ENCODE peak calls at places on chromosomes 4 and X, in six cellular contexts. One of them, this sample, is unnamed. For H3K9me3, the result is how much of the 10 kb centered on the place peaks cover.

GRCh38 chr4:80202190-80202711 is 4.9 kb downstream of the PRDM8 start:
- DNase-seq in neuronal stem cell: no peak
- DNase-seq in HCT116: no peak
- DNase-seq in Panc1: no peak
- DNase-seq in CD8-positive, alpha-beta T cell: peak
- DNase-seq in small intestine: peak
- DNase-seq in this sample: peak

GRCh38 chr4:188139671-188140070 is 430 bp downstream of the TRIML1 start:
- DNase-seq in neuronal stem cell: no peak
- DNase-seq in HCT116: no peak
- DNase-seq in Panc1: no peak
- DNase-seq in CD8-positive, alpha-beta T cell: no peak
- DNase-seq in small intestine: no peak
- DNase-seq in this sample: no peak

GRCh38 chr4:96260071-96260682 is 420.3 kb downstream of the PDHA2 start:
- DNase-seq in neuronal stem cell: no peak
- DNase-seq in HCT116: no peak
- DNase-seq in Panc1: no peak
- DNase-seq in CD8-positive, alpha-beta T cell: no peak
- DNase-seq in small intestine: no peak
- DNase-seq in this sample: no peak

GRCh38 chr4:27019766-27020165 is 159.1 kb downstream of the STIM2 start:
- DNase-seq in neuronal stem cell: no peak
- DNase-seq in HCT116: no peak
- DNase-seq in Panc1: no peak
- DNase-seq in CD8-positive, alpha-beta T cell: no peak
- DNase-seq in small intestine: no peak
- DNase-seq in this sample: no peak

GRCh38 chr4:138851626-138852443 is 163.7 kb upstream of the NOCT start:
- DNase-seq in neuronal stem cell: no peak
- DNase-seq in HCT116: no peak
- DNase-seq in Panc1: no peak
- DNase-seq in CD8-positive, alpha-beta T cell: no peak
- DNase-seq in small intestine: no peak
- DNase-seq in this sample: no peak

GRCh38 chr4:2789351-2789750 is 3.5 kb upstream of the SH3BP2 start:
- DNase-seq in neuronal stem cell: no peak
- DNase-seq in HCT116: no peak
- DNase-seq in Panc1: no peak
- DNase-seq in CD8-positive, alpha-beta T cell: no peak
- DNase-seq in small intestine: no peak
- DNase-seq in this sample: no peak

GRCh38 chr4:172683016-172683415 is 485.6 kb upstream of the GALNT7 start:
- DNase-seq in neuronal stem cell: no peak
- DNase-seq in HCT116: no peak
- DNase-seq in Panc1: no peak
- DNase-seq in CD8-positive, alpha-beta T cell: no peak
- DNase-seq in small intestine: no peak
- DNase-seq in this sample: no peak

GRCh38 chr4:155371432-155372043 is 5.2 kb downstream of the MAP9 start:
- DNase-seq in neuronal stem cell: no peak
- DNase-seq in HCT116: peak
- DNase-seq in Panc1: no peak
- DNase-seq in CD8-positive, alpha-beta T cell: no peak
- DNase-seq in small intestine: no peak
- DNase-seq in this sample: no peak

GRCh38 chr4:40909363-40909876 is 159.7 kb downstream of the NSUN7 start:
- DNase-seq in neuronal stem cell: no peak
- DNase-seq in HCT116: peak
- DNase-seq in Panc1: peak
- DNase-seq in CD8-positive, alpha-beta T cell: no peak
- DNase-seq in small intestine: no peak
- DNase-seq in this sample: no peak

GRCh38 chr4:164876680-164877324 is at the start of gene APELA:
- DNase-seq in neuronal stem cell: no peak
- DNase-seq in HCT116: no peak
- DNase-seq in Panc1: no peak
- DNase-seq in CD8-positive, alpha-beta T cell: no peak
- DNase-seq in small intestine: peak
- DNase-seq in this sample: no peak
- H3K4me3 ChIP-seq in neuronal stem cell: peak
- H3K4me3 ChIP-seq in HCT116: no peak
- H3K4me3 ChIP-seq in Panc1: no peak
- H3K4me3 ChIP-seq in CD8-positive, alpha-beta T cell: no peak
- H3K4me3 ChIP-seq in small intestine: no peak
- H3K4me3 ChIP-seq in this sample: no peak

GRCh38 chr4:110848787-110849186 is 225.9 kb upstream of the PITX2 start:
- DNase-seq in neuronal stem cell: no peak
- DNase-seq in HCT116: no peak
- DNase-seq in Panc1: no peak
- DNase-seq in CD8-positive, alpha-beta T cell: no peak
- DNase-seq in small intestine: no peak
- DNase-seq in this sample: no peak
- H3K27ac ChIP-seq in neuronal stem cell: no peak
- H3K27ac ChIP-seq in HCT116: no peak
- H3K27ac ChIP-seq in Panc1: no peak
- H3K27ac ChIP-seq in CD8-positive, alpha-beta T cell: no peak
- H3K27ac ChIP-seq in small intestine: no peak
- H3K27ac ChIP-seq in this sample: no peak

GRCh38 chr4:915041-915474 is 17.1 kb downstream of the GAK start:
- DNase-seq in neuronal stem cell: no peak
- DNase-seq in HCT116: no peak
- DNase-seq in Panc1: no peak
- DNase-seq in CD8-positive, alpha-beta T cell: no peak
- DNase-seq in small intestine: no peak
- DNase-seq in this sample: no peak

GRCh38 chr4:915595-915994 is 16.5 kb downstream of the GAK start:
- DNase-seq in neuronal stem cell: no peak
- DNase-seq in HCT116: no peak
- DNase-seq in Panc1: no peak
- DNase-seq in CD8-positive, alpha-beta T cell: no peak
- DNase-seq in small intestine: no peak
- DNase-seq in this sample: no peak

GRCh38 chr4:914531-914930 is 17.6 kb downstream of the GAK start:
- DNase-seq in neuronal stem cell: no peak
- DNase-seq in HCT116: no peak
- DNase-seq in Panc1: no peak
- DNase-seq in CD8-positive, alpha-beta T cell: no peak
- DNase-seq in small intestine: no peak
- DNase-seq in this sample: no peak

GRCh38 chr4:917466-917865 is 14.7 kb downstream of the GAK start:
- DNase-seq in neuronal stem cell: no peak
- DNase-seq in HCT116: no peak
- DNase-seq in Panc1: no peak
- DNase-seq in CD8-positive, alpha-beta T cell: no peak
- DNase-seq in small intestine: no peak
- DNase-seq in this sample: no peak

DNA sequence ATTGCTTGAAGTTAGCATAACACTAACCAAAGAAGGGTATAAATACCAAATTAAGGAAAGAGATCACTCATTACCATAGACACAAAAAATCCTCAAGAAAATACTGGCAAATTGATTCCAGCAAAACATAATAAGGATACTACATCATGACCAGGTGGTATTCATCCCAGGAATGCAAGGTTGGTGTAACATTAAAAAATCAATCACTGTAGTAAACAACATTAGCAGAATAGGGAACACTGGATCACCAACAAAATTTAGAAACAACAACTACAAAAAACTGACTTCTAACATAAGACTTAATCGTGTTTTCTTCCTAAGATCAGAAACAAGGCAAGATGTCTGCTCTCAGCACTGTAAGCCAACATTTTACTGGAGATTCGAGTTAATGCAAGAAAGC is 14.1 kb downstream of the GAK start:
- DNase-seq in neuronal stem cell: no peak
- DNase-seq in HCT116: no peak
- DNase-seq in Panc1: no peak
- DNase-seq in CD8-positive, alpha-beta T cell: no peak
- DNase-seq in small intestine: no peak
- DNase-seq in this sample: no peak
- H3K9me3 ChIP-seq in neuronal stem cell: under half
- H3K9me3 ChIP-seq in HCT116: under half
- H3K9me3 ChIP-seq in Panc1: under half
- H3K9me3 ChIP-seq in CD8-positive, alpha-beta T cell: under half
- H3K9me3 ChIP-seq in small intestine: under half
- H3K9me3 ChIP-seq in this sample: under half

GRCh38 chrX:51496501-51497291 is at the start of gene NUDT11:
- DNase-seq in neuronal stem cell: peak
- DNase-seq in HCT116: no peak
- DNase-seq in Panc1: no peak
- DNase-seq in CD8-positive, alpha-beta T cell: peak
- DNase-seq in small intestine: peak
- DNase-seq in this sample: peak
- H3K4me3 ChIP-seq in neuronal stem cell: peak
- H3K4me3 ChIP-seq in HCT116: no peak
- H3K4me3 ChIP-seq in Panc1: peak
- H3K4me3 ChIP-seq in CD8-positive, alpha-beta T cell: peak
- H3K4me3 ChIP-seq in small intestine: peak
- H3K4me3 ChIP-seq in this sample: peak

GRCh38 chr4:1172228-1172851 is at the start of gene SPON2:
- DNase-seq in neuronal stem cell: peak
- DNase-seq in HCT116: no peak
- DNase-seq in Panc1: no peak
- DNase-seq in CD8-positive, alpha-beta T cell: no peak
- DNase-seq in small intestine: no peak
- DNase-seq in this sample: peak

GRCh38 chr4:1170805-1171305 is 1.5 kb downstream of the SPON2 start:
- DNase-seq in neuronal stem cell: no peak
- DNase-seq in HCT116: no peak
- DNase-seq in Panc1: no peak
- DNase-seq in CD8-positive, alpha-beta T cell: no peak
- DNase-seq in small intestine: no peak
- DNase-seq in this sample: no peak

GRCh38 chr4:1171306-1172227 is 816 bp downstream of the SPON2 start:
- DNase-seq in neuronal stem cell: no peak
- DNase-seq in HCT116: no peak
- DNase-seq in Panc1: no peak
- DNase-seq in CD8-positive, alpha-beta T cell: peak
- DNase-seq in small intestine: no peak
- DNase-seq in this sample: no peak

GRCh38 chr4:1174941-1175634 is 2.7 kb upstream of the SPON2 start:
- DNase-seq in neuronal stem cell: no peak
- DNase-seq in HCT116: no peak
- DNase-seq in Panc1: no peak
- DNase-seq in CD8-positive, alpha-beta T cell: no peak
- DNase-seq in small intestine: no peak
- DNase-seq in this sample: no peak

DNA sequence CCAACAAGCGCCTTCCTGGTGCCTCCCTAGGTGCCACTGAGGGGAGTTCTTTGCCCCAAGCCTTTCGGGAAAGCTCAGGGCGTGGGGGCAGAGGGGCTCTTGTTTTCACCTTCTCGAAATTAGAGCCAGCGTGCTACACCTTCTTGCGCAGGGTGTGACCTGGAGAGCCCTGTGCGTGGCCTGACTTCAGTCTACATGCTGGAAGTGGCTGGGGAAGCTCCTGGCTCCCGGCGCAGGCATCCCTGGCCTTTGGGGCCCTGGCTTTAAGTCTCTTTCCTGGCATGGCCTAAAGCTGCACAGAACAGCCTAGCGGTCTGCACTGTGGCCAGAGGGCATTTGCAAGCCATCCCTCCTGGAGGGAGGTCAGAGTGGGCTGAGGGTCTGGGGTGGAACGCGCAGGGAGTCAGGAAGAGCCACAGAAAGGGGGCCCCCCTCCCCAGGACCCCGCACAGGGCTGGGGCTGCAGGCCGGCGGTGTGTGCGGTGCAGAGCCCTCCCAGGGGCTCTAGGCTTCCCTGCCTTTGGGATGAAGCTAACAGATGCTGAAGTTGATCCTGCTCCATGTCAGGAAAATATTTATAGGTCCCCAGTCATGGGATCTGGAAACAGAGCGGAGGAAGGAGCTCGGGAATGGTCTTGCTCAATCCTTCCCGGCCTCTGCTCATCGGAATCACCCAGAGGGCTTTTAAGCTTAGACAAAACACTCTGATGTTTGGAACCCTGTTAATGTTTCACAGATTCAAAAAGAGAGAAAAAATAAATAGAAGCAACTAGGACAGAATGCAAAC is 781 bp upstream of the SPON2 start:
- DNase-seq in neuronal stem cell: no peak
- DNase-seq in HCT116: no peak
- DNase-seq in Panc1: no peak
- DNase-seq in CD8-positive, alpha-beta T cell: no peak
- DNase-seq in small intestine: no peak
- DNase-seq in this sample: no peak
- H3K27ac ChIP-seq in neuronal stem cell: no peak
- H3K27ac ChIP-seq in HCT116: no peak
- H3K27ac ChIP-seq in Panc1: no peak
- H3K27ac ChIP-seq in CD8-positive, alpha-beta T cell: no peak
- H3K27ac ChIP-seq in small intestine: peak
- H3K27ac ChIP-seq in this sample: peak

GRCh38 chrX:151700581-151700980 is 5.3 kb downstream of the PRRG3 start:
- DNase-seq in neuronal stem cell: no peak
- DNase-seq in HCT116: no peak
- DNase-seq in Panc1: no peak
- DNase-seq in CD8-positive, alpha-beta T cell: no peak
- DNase-seq in small intestine: no peak
- DNase-seq in this sample: no peak

GRCh38 chrX:151702021-151702714 is 6.9 kb downstream of the PRRG3 start:
- DNase-seq in neuronal stem cell: no peak
- DNase-seq in HCT116: no peak
- DNase-seq in Panc1: no peak
- DNase-seq in CD8-positive, alpha-beta T cell: no peak
- DNase-seq in small intestine: no peak
- DNase-seq in this sample: no peak

GRCh38 chrX:151699746-151700145 is 4.5 kb downstream of the PRRG3 start:
- DNase-seq in neuronal stem cell: no peak
- DNase-seq in HCT116: no peak
- DNase-seq in Panc1: no peak
- DNase-seq in CD8-positive, alpha-beta T cell: no peak
- DNase-seq in small intestine: no peak
- DNase-seq in this sample: no peak

GRCh38 chrX:151701531-151701930 is 6.3 kb downstream of the PRRG3 start:
- DNase-seq in neuronal stem cell: no peak
- DNase-seq in HCT116: no peak
- DNase-seq in Panc1: no peak
- DNase-seq in CD8-positive, alpha-beta T cell: no peak
- DNase-seq in small intestine: no peak
- DNase-seq in this sample: no peak

GRCh38 chrX:151701071-151701470 is 5.8 kb downstream of the PRRG3 start:
- DNase-seq in neuronal stem cell: no peak
- DNase-seq in HCT116: no peak
- DNase-seq in Panc1: no peak
- DNase-seq in CD8-positive, alpha-beta T cell: no peak
- DNase-seq in small intestine: no peak
- DNase-seq in this sample: no peak
- H3K9me3 ChIP-seq in neuronal stem cell: under half
- H3K9me3 ChIP-seq in HCT116: under half
- H3K9me3 ChIP-seq in Panc1: under half
- H3K9me3 ChIP-seq in CD8-positive, alpha-beta T cell: under half
- H3K9me3 ChIP-seq in small intestine: under half
- H3K9me3 ChIP-seq in this sample: under half